ENCODE peak calls at places on chromosomes 3 and 15, in six cellular contexts. One of them, this sample, is unnamed.

GRCh38 chr15:72369964-72370363 is 5.8 kb downstream of the HEXA start:
- DNase-seq in H9: no peak
- DNase-seq in mesenchymal stem cell: peak; percentile 28
- DNase-seq in neuronal stem cell: no peak
- DNase-seq in H1: no peak
- DNase-seq in IMR-90: no peak
- DNase-seq in this sample: no peak

GRCh38 chr3:58049143-58049785 is 41.0 kb downstream of the FLNB start:
- DNase-seq in mesenchymal stem cell: peak; percentile 91
- DNase-seq in IMR-90: peak; percentile 90
- DNase-seq in H9: peak; percentile 92
- DNase-seq in neuronal stem cell: peak; percentile 62
- DNase-seq in H1: peak; percentile 56
- DNase-seq in this sample: peak; percentile 100

GRCh38 chr3:37223084-37223975 is 48.9 kb upstream of the LRRFIP2 start:
- DNase-seq in neuronal stem cell: no peak
- DNase-seq in H9: no peak
- DNase-seq in mesenchymal stem cell: peak; percentile 35
- DNase-seq in IMR-90: peak; percentile 43
- DNase-seq in H1: no peak
- DNase-seq in this sample: peak; percentile 25

GRCh38 chr3:20080956-20081554 is 40.8 kb downstream of the KAT2B start:
- DNase-seq in IMR-90: peak; percentile 6
- DNase-seq in H9: no peak
- DNase-seq in mesenchymal stem cell: no peak
- DNase-seq in H1: no peak
- DNase-seq in neuronal stem cell: no peak
- DNase-seq in this sample: no peak

GRCh38 chr3:195124378-195124985 is 146.5 kb downstream of the XXYLT1 start:
- DNase-seq in IMR-90: no peak
- DNase-seq in mesenchymal stem cell: no peak
- DNase-seq in neuronal stem cell: no peak
- DNase-seq in H9: no peak
- DNase-seq in H1: no peak
- DNase-seq in this sample: no peak

GRCh38 chr15:49085696-49086459 is 39.6 kb upstream of the SECISBP2L start:
- DNase-seq in IMR-90: peak; percentile 7
- DNase-seq in neuronal stem cell: no peak
- DNase-seq in mesenchymal stem cell: no peak
- DNase-seq in H1: no peak
- DNase-seq in H9: no peak
- DNase-seq in this sample: no peak

GRCh38 chr15:37995461-37996347 is 61.3 kb downstream of the TMCO5A start:
- DNase-seq in neuronal stem cell: peak; percentile 52
- DNase-seq in H1: no peak
- DNase-seq in H9: no peak
- DNase-seq in mesenchymal stem cell: peak; percentile 75
- DNase-seq in IMR-90: peak; percentile 75
- DNase-seq in this sample: peak; percentile 69

GRCh38 chr3:22372292-22372949 is 621.4 kb upstream of the ZNF385D start:
- DNase-seq in neuronal stem cell: peak; percentile 38
- DNase-seq in H9: peak; percentile 62
- DNase-seq in H1: peak; percentile 68
- DNase-seq in mesenchymal stem cell: no peak
- DNase-seq in IMR-90: no peak
- DNase-seq in this sample: peak; percentile 57

GRCh38 chr3:186133980-186134379 is 25.1 kb upstream of the ETV5 start:
- DNase-seq in H1: no peak
- DNase-seq in neuronal stem cell: no peak
- DNase-seq in mesenchymal stem cell: no peak
- DNase-seq in IMR-90: no peak
- DNase-seq in H9: no peak
- DNase-seq in this sample: no peak

GRCh38 chr3:193665370-193665989 is 72.5 kb downstream of the OPA1 start:
- DNase-seq in IMR-90: peak; percentile 54
- DNase-seq in mesenchymal stem cell: peak; percentile 49
- DNase-seq in neuronal stem cell: no peak
- DNase-seq in H1: no peak
- DNase-seq in H9: no peak
- DNase-seq in this sample: peak; percentile 14

GRCh38 chr15:78260489-78260888 is 3.9 kb upstream of the DNAJA4 start:
- DNase-seq in H9: no peak
- DNase-seq in IMR-90: no peak
- DNase-seq in mesenchymal stem cell: no peak
- DNase-seq in H1: no peak
- DNase-seq in neuronal stem cell: no peak
- DNase-seq in this sample: no peak

GRCh38 chr15:89444241-89444797 is 52.1 kb downstream of the RHCG start:
- DNase-seq in H9: no peak
- DNase-seq in IMR-90: no peak
- DNase-seq in mesenchymal stem cell: no peak
- DNase-seq in H1: no peak
- DNase-seq in neuronal stem cell: peak; percentile 49
- DNase-seq in this sample: no peak

GRCh38 chr15:52204657-52205056 is 13.5 kb upstream of the GNB5 start:
- DNase-seq in H1: no peak
- DNase-seq in IMR-90: no peak
- DNase-seq in neuronal stem cell: no peak
- DNase-seq in mesenchymal stem cell: no peak
- DNase-seq in H9: no peak
- DNase-seq in this sample: no peak

GRCh38 chr15:79140846-79141570 is 50.4 kb upstream of the RASGRF1 start:
- DNase-seq in H9: no peak
- DNase-seq in H1: no peak
- DNase-seq in mesenchymal stem cell: no peak
- DNase-seq in neuronal stem cell: no peak
- DNase-seq in IMR-90: no peak
- DNase-seq in this sample: no peak

GRCh38 chr3:119616056-119616455 is 18.4 kb downstream of the PLA1A start:
- DNase-seq in IMR-90: no peak
- DNase-seq in H1: no peak
- DNase-seq in neuronal stem cell: no peak
- DNase-seq in mesenchymal stem cell: no peak
- DNase-seq in H9: no peak
- DNase-seq in this sample: no peak

GRCh38 chr15:35293353-35294130 is 208.4 kb upstream of the NANOGP8 start:
- DNase-seq in mesenchymal stem cell: peak; percentile 79
- DNase-seq in neuronal stem cell: no peak
- DNase-seq in H1: no peak
- DNase-seq in IMR-90: peak; percentile 71
- DNase-seq in H9: peak; percentile 36
- DNase-seq in this sample: peak; percentile 85

GRCh38 chr3:191568206-191568605 is 107.2 kb downstream of the PYDC2 start:
- DNase-seq in mesenchymal stem cell: no peak
- DNase-seq in neuronal stem cell: no peak
- DNase-seq in H1: no peak
- DNase-seq in IMR-90: no peak
- DNase-seq in H9: no peak
- DNase-seq in this sample: peak; percentile 7

DNA sequence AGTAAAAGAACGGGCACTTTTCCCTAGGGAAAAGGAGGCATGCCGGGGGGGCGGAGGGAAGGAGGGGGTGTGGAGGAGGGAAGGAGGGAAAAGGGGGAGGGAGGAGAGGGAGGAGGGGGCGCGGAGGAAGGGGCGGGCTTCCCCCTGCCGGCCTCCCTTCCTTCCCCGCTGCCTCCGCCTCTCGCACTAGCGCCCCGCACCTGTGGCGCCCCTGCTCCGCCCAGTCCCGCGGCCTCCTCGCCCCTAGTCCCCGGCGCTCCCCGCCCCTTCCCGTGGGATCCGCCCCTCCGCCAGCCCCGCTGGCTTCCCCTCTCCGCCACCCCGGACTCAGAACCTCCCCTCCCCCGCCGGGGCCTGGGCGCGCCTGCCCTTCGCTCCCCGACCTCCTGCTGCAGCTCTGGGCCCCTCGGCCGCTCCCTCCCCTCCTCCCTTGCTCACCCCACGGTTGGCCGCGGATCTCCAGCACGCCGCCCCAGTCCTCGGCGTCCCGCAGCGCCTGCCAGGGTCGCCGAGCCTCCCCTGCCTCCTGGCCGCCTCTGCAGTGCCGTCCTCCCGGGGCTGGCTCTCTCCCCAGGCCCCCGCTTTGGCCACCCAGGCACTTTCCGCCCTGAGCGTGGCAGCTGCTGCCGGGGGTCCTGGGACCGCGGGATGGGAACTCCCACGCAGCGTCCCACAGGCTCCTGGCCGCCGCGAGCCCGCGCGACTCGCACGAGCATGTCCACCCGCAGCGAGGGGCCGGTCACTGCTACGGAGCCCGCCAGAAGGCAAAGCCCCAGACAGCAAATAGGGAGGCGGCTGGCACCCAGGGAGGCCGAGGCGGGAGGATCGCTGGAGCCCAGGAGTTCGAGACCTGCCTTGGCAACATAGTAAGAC is 147.4 kb downstream of the TJP1 start:
- DNase-seq in H1: peak; percentile 93
- DNase-seq in IMR-90: peak; percentile 23
- DNase-seq in neuronal stem cell: peak; percentile 76
- DNase-seq in H9: peak; percentile 95
- DNase-seq in mesenchymal stem cell: peak; percentile 54
- DNase-seq in this sample: peak; percentile 86
- H3K4me1 ChIP-seq in H1: peaks cover 13% of the 10 kb centered on the region
- H3K4me1 ChIP-seq in IMR-90: peaks cover 17% of the 10 kb centered on the region
- H3K4me1 ChIP-seq in neuronal stem cell: peaks cover 10% of the 10 kb centered on the region
- H3K4me1 ChIP-seq in H9: peaks cover 10% of the 10 kb centered on the region
- H3K4me1 ChIP-seq in mesenchymal stem cell: peaks cover 40% of the 10 kb centered on the region
- H3K4me1 ChIP-seq in this sample: no peaks in the 10 kb centered on the region

DNA sequence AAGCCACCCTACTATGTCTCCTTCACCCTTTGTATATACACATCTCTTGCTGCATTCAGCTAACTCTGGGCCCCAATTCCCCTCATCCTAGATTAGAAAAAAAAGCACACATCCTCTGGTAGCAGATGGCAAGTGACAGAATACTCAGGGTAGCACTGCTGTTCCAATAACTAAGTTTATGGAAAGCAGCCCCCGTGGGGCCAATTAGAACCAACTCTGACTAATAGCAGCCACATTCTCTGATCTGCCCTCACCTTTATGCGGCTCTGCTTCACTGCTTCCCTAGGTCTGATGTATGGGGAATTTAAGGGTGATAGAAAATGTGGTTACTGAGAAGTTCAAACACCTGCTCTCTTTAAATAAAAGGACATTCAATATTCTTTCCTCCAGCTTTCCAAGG is 74.9 kb upstream of the SETMAR start:
- DNase-seq in IMR-90: no peak
- DNase-seq in H1: no peak
- DNase-seq in neuronal stem cell: no peak
- DNase-seq in mesenchymal stem cell: no peak
- DNase-seq in H9: no peak
- DNase-seq in this sample: no peak
- H2BK15ac ChIP-seq in IMR-90: no peak overlapping the region
- H2BK15ac ChIP-seq in H1: no peak overlapping the region
- H2BK15ac ChIP-seq in neuronal stem cell: no peak overlapping the region
- H2BK15ac ChIP-seq in mesenchymal stem cell: no peak overlapping the region
- H2BK15ac ChIP-seq in H9: no peak overlapping the region
- H2BK15ac ChIP-seq in this sample: no peak overlapping the region

GRCh38 chr3:46438831-46439230 is 25.9 kb downstream of the LTF start:
- DNase-seq in mesenchymal stem cell: no peak
- DNase-seq in IMR-90: no peak
- DNase-seq in H9: no peak
- DNase-seq in H1: no peak
- DNase-seq in neuronal stem cell: no peak
- DNase-seq in this sample: no peak

GRCh38 chr3:46429671-46430070 is 22.6 kb downstream of the CCRL2 start:
- DNase-seq in H9: no peak
- DNase-seq in IMR-90: no peak
- DNase-seq in neuronal stem cell: no peak
- DNase-seq in mesenchymal stem cell: no peak
- DNase-seq in H1: no peak
- DNase-seq in this sample: no peak

GRCh38 chr3:46433841-46434240 is 26.8 kb downstream of the CCRL2 start:
- DNase-seq in IMR-90: no peak
- DNase-seq in neuronal stem cell: no peak
- DNase-seq in mesenchymal stem cell: no peak
- DNase-seq in H1: no peak
- DNase-seq in H9: no peak
- DNase-seq in this sample: no peak

GRCh38 chr3:46440531-46441294 is 24.0 kb downstream of the LTF start:
- DNase-seq in H9: no peak
- DNase-seq in H1: no peak
- DNase-seq in mesenchymal stem cell: no peak
- DNase-seq in neuronal stem cell: no peak
- DNase-seq in IMR-90: no peak
- DNase-seq in this sample: peak; percentile 24

DNA sequence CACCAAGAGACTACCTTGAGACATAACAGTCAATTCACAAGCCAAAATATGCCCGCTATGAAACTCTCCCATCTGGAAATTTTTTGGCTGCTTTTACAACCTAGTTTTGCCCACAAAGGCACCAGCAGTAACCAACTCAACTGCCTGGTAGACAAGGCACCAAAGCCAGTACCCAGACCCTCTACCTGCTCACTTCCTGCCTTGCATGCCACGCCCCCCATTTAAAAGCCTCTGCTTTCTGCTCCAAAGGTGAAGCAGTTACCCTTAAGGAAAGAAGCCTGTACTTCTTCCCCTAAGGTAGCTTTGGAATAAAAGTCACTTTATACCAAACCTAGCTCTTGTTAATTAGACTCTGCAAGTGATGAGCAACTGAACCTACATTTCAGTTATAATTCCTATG is 28.3 kb downstream of the CCRL2 start:
- DNase-seq in neuronal stem cell: no peak
- DNase-seq in mesenchymal stem cell: no peak
- DNase-seq in H9: no peak
- DNase-seq in H1: no peak
- DNase-seq in IMR-90: no peak
- DNase-seq in this sample: no peak
- H3K4ac ChIP-seq in neuronal stem cell: no peak overlapping the region
- H3K4ac ChIP-seq in mesenchymal stem cell: no peak overlapping the region
- H3K4ac ChIP-seq in H9: no peak overlapping the region
- H3K4ac ChIP-seq in H1: no peak overlapping the region
- H3K4ac ChIP-seq in IMR-90: no peak overlapping the region
- H3K4ac ChIP-seq in this sample: no peak overlapping the region

DNA sequence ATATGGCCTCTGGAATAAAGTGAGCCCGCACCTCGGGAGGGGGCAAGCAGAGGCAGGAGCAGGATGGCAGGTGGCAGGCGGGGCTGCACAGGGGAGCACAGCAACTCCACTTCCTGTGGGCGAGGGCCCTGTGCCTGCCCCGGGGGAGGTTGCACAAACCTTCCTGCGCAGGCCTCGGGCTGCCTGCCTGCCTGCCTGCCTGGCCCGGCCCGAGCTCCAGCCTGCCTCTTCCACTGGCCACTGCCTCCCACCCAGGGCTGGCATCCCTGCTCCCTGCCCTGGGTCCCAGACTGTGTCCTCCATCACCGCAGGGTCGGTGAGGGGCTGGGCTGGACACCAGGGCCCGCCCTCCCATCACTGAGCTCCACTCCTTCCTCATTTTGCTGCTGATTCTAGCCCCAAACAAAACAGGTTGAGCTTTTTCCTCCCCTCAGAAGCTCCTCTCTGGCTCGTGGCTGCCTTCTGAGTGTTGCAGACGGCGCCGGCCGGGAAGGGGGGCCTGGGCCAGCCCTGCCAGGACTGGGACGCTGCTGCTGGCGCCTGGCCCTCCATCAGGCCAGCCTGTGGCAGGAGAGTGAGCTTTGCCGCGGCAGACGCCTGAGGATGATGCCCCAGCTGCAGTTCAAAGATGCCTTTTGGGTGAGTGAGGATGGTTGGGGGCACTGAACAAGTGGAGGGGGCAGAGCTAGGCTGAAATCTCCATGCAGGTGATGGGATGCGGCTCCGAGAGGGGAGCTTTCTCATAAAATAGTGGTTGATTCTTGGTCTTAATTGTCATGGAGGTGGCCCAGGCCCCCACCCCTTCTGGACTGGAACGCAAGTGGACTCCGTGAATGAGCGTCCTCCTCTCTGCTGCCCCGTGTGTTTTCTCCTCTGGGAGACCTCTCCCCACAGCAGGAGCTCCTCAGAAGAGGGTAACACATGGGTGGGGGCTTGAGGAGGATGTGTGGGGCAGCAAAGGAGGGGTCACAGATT is at the start of gene PSTPIP1:
- DNase-seq in mesenchymal stem cell: no peak
- DNase-seq in neuronal stem cell: no peak
- DNase-seq in H9: no peak
- DNase-seq in IMR-90: no peak
- DNase-seq in H1: no peak
- DNase-seq in this sample: no peak
- H3K4me1 ChIP-seq in mesenchymal stem cell: peaks cover 12% of the 10 kb centered on the region
- H3K4me1 ChIP-seq in neuronal stem cell: peaks cover 5% of the 10 kb centered on the region
- H3K4me1 ChIP-seq in H9: no peaks in the 10 kb centered on the region
- H3K4me1 ChIP-seq in IMR-90: peaks cover 8% of the 10 kb centered on the region
- H3K4me1 ChIP-seq in H1: no peaks in the 10 kb centered on the region
- H3K4me1 ChIP-seq in this sample: no peaks in the 10 kb centered on the region